ENCODE peak calls at places on chromosomes 6 and 20, in eight cellular contexts. A is HFFc6; J is suprapubic skin; W is fibroblast of mammary gland; O is mucosa of descending colon; Y is fibroblast of pulmonary artery; T is endothelial cell of umbilical vein; H is CD8-positive, alpha-beta T cell. M is an unnamed sample.

GRCh38 chr6:80637312-80637711 is 530.8 kb downstream of the BCKDHB start:
- DNase-seq in A (peak; percentile 36), H (no peak), T (no peak), J (no peak), W (peak; percentile 69), Y (peak; percentile 43), O (no peak), M (no peak)

GRCh38 chr6:70385931-70386330 is 27.4 kb upstream of the FAM135A start:
- DNase-seq in O (no peak), H (no peak), A (no peak), J (no peak), W (peak; percentile 18), Y (peak; percentile 22), T (no peak), M (no peak)

GRCh38 chr6:73367761-73368355 is 1.8 kb downstream of the OOEP start:
- DNase-seq in A (no peak), H (no peak), W (no peak), T (no peak), O (no peak), J (no peak), Y (no peak), M (no peak)

GRCh38 chr6:36752886-36753506 is 55.4 kb downstream of the RAB44 start:
- DNase-seq in T (no peak), O (peak; percentile 60), A (no peak), Y (no peak), W (no peak), J (no peak), H (no peak), M (no peak)

GRCh38 chr6:26205625-26206574 is 118.7 kb downstream of the HFE start:
- DNase-seq in J (no peak), Y (peak; percentile 94), H (no peak), T (peak; percentile 92), W (peak; percentile 73), O (no peak), A (peak; percentile 82), M (no peak)

GRCh38 chr6:5457036-5457435 is 195.7 kb downstream of the FARS2 start:
- DNase-seq in W (peak; percentile 64), J (no peak), Y (peak; percentile 29), A (no peak), H (no peak), T (peak; percentile 29), O (no peak), M (no peak)

GRCh38 chr6:162177733-162178132 is 549.8 kb downstream of the PRKN start:
- DNase-seq in A (no peak), W (peak; percentile 49), T (peak; percentile 5), O (no peak), J (no peak), Y (peak; percentile 3), H (no peak), M (no peak)

GRCh38 chr20:36819662-36820061 is 46.1 kb upstream of the DSN1 start:
- DNase-seq in T (no peak), O (no peak), J (no peak), W (no peak), H (no peak), Y (no peak), A (no peak), M (no peak)

GRCh38 chr6:156279306-156279969 is 497.7 kb upstream of the ARID1B start:
- DNase-seq in W (no peak), T (peak; percentile 66), O (no peak), A (no peak), J (no peak), H (no peak), Y (no peak), M (no peak)

GRCh38 chr20:61353996-61354390 is 101.9 kb downstream of the CDH4 start:
- DNase-seq in J (no peak), H (no peak), T (no peak), W (no peak), A (no peak), O (no peak), Y (no peak), M (no peak)

GRCh38 chr6:43990275-43990626 is 137.0 kb downstream of the MRPL14 start:
- DNase-seq in T (no peak), O (no peak), H (no peak), A (peak; percentile 12), W (peak; percentile 27), Y (no peak), J (no peak), M (no peak)

GRCh38 chr6:140546640-140547039 is 1172.2 kb upstream of the CITED2 start:
- DNase-seq in W (peak; percentile 78), T (no peak), H (no peak), Y (no peak), O (no peak), J (no peak), A (peak; percentile 78), M (no peak)

GRCh38 chr20:34195355-34195754 is 45.9 kb upstream of the ASIP start:
- DNase-seq in W (no peak), H (no peak), A (no peak), O (no peak), Y (no peak), J (no peak), T (no peak), M (no peak)

GRCh38 chr6:17393335-17394191 is at the start of gene CAP2:
- DNase-seq in A (peak; percentile 86), T (peak; percentile 48), J (peak; percentile 69), W (no peak), Y (peak; percentile 49), H (no peak), O (peak; percentile 70), M (peak; percentile 80)

GRCh38 chr20:8722277-8722928 is 346.5 kb upstream of the PLCB4 start:
- DNase-seq in W (peak; percentile 77), J (no peak), T (peak; percentile 83), A (peak; percentile 61), Y (peak; percentile 87), O (no peak), H (no peak), M (peak; percentile 22)

GRCh38 chr20:47558699-47559098 is 57.0 kb downstream of the NCOA3 start:
- DNase-seq in W (no peak), T (no peak), Y (no peak), J (no peak), O (no peak), H (no peak), A (peak; percentile 19), M (no peak)

GRCh38 chr20:44092551-44093248 is 94.3 kb downstream of the JPH2 start:
- DNase-seq in W (peak; percentile 69), Y (peak; percentile 76), T (peak; percentile 45), O (no peak), J (no peak), A (peak; percentile 54), H (no peak), M (no peak)

DNA sequence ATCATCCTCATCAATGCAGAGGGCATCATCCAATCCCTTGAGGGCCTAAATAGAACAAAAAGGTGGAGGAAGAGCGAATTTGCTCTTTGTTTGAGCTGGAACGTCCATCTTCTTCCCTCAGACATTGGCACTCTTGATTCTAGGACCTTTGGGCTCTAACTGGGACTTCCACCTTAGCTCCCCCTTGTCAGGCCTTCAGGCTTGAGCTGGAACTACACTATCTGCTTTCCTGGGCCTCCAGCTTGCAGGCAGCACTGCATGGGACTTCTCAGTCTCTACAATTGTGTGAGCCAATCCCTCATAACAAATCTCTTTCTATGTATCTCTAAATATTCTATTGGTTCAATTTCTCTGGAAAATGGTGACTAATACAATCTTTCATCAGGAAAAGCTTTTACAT is 155.4 kb downstream of the MCHR2 start:
- DNase-seq in A (no peak), W (no peak), H (no peak), J (no peak), O (no peak), T (no peak), Y (no peak), M (no peak)
- TF ChIP-seq CTCF in A (no peak), W (no peak), H (no peak), J (no peak), O (no peak), T (no peak), Y (no peak), M (no peak)

GRCh38 chr6:131167773-131168172 is 32.5 kb downstream of the AKAP7 start:
- DNase-seq in T (no peak), A (no peak), O (no peak), H (no peak), J (no peak), W (no peak), Y (peak; percentile 31), M (no peak)
- TF ChIP-seq CTCF in T (no peak), A (peak; percentile 49), O (no peak), H (no peak), J (no peak), W (no peak), Y (no peak), M (no peak)

GRCh38 chr6:20954325-20954724 is 420.1 kb downstream of the CDKAL1 start:
- DNase-seq in Y (no peak), H (no peak), T (peak; percentile 10), J (no peak), W (no peak), A (no peak), O (no peak), M (no peak)

GRCh38 chr6:20948531-20948930 is 414.3 kb downstream of the CDKAL1 start:
- DNase-seq in W (no peak), O (no peak), H (no peak), A (no peak), Y (no peak), T (no peak), J (no peak), M (no peak)

GRCh38 chr6:20955751-20956150 is 421.5 kb downstream of the CDKAL1 start:
- DNase-seq in T (no peak), Y (no peak), J (no peak), W (no peak), O (no peak), A (no peak), H (no peak), M (no peak)

GRCh38 chr6:20952605-20953004 is 418.3 kb downstream of the CDKAL1 start:
- DNase-seq in Y (peak; percentile 63), A (peak; percentile 81), O (no peak), H (no peak), J (no peak), W (peak; percentile 85), T (peak; percentile 91), M (no peak)

GRCh38 chr6:20953019-20953418 is 418.8 kb downstream of the CDKAL1 start:
- DNase-seq in O (no peak), W (no peak), H (no peak), T (peak; percentile 95), Y (no peak), J (no peak), A (no peak), M (no peak)
- TF ChIP-seq CTCF in O (no peak), W (no peak), H (no peak), T (peak; percentile 26), Y (no peak), J (no peak), A (no peak), M (peak; percentile 53)

GRCh38 chr6:101645770-101646169 is 252.3 kb downstream of the GRIK2 start:
- DNase-seq in H (no peak), T (no peak), J (no peak), A (no peak), Y (no peak), W (no peak), O (no peak), M (no peak)
- TF ChIP-seq CTCF in H (no peak), T (no peak), J (no peak), A (peak; percentile 60), Y (no peak), W (peak; percentile 13), O (no peak), M (no peak)

GRCh38 chr6:168226095-168226781 is 93.3 kb downstream of the DACT2 start:
- DNase-seq in A (no peak), H (no peak), Y (no peak), W (no peak), J (no peak), O (no peak), T (no peak), M (no peak)
- TF ChIP-seq CTCF in A (no peak), H (no peak), Y (no peak), W (no peak), J (no peak), O (no peak), T (no peak), M (no peak)

M was measured in glutamatergic neuron.